ENCODE peak calls at places on chromosomes 4 and X, in eight cellular contexts. X is sigmoid colon, K is transverse colon, H is K562, D is HL-60, G is SK-N-SH, P is breast epithelium, A is H1. Y is an unnamed sample.

GRCh38 chr4:854356-854755 is 28.4 kb upstream of the CPLX1 start:
- DNase-seq in H (no peak), K (no peak), X (no peak), G (no peak), D (no peak), P (no peak), A (no peak), Y (no peak)

GRCh38 chrX:13535371-13535770 is 34.0 kb upstream of the EGFL6 start:
- DNase-seq in H (no peak), X (no peak), D (peak; percentile 49), A (no peak), G (no peak), P (no peak), K (no peak), Y (no peak)

GRCh38 chr4:79241846-79242245 is 84.0 kb downstream of the NAA11 start:
- DNase-seq in G (no peak), K (no peak), X (no peak), A (no peak), P (no peak), H (no peak), D (peak; percentile 28), Y (no peak)

GRCh38 chr4:52594961-52595360 is 64.1 kb downstream of the USP46 start:
- DNase-seq in A (no peak), X (no peak), K (no peak), G (no peak), P (no peak), D (no peak), H (no peak), Y (no peak)

GRCh38 chrX:137926090-137926489 is 360.2 kb downstream of the ZIC3 start:
- DNase-seq in A (no peak), K (no peak), G (peak; percentile 3), P (no peak), D (peak; percentile 1), H (no peak), X (no peak), Y (no peak)

GRCh38 chr4:44448548-44449443 is at the start of gene KCTD8:
- DNase-seq in A (peak; percentile 90), H (peak; percentile 42), P (peak; percentile 57), D (peak; percentile 81), K (peak; percentile 73), X (peak; percentile 95), G (peak; percentile 88), Y (peak; percentile 54)

GRCh38 chrX:46203115-46203514 is 342.1 kb downstream of the ZNF674 start:
- DNase-seq in A (no peak), G (no peak), K (no peak), P (no peak), H (no peak), X (no peak), D (no peak), Y (no peak)

GRCh38 chr4:186759990-186760389 is 36.3 kb upstream of the FAT1 start:
- DNase-seq in A (no peak), D (no peak), K (no peak), G (no peak), X (no peak), H (no peak), P (no peak), Y (no peak)

GRCh38 chr4:6308890-6309643 is 39.4 kb downstream of the WFS1 start:
- DNase-seq in D (no peak), A (peak; percentile 84), P (no peak), H (no peak), G (peak; percentile 84), X (no peak), K (no peak), Y (no peak)

GRCh38 chr4:183276106-183276505 is 44.0 kb downstream of the CLDN22 start:
- DNase-seq in X (no peak), K (no peak), G (no peak), A (no peak), H (no peak), P (no peak), D (no peak), Y (no peak)

DNA sequence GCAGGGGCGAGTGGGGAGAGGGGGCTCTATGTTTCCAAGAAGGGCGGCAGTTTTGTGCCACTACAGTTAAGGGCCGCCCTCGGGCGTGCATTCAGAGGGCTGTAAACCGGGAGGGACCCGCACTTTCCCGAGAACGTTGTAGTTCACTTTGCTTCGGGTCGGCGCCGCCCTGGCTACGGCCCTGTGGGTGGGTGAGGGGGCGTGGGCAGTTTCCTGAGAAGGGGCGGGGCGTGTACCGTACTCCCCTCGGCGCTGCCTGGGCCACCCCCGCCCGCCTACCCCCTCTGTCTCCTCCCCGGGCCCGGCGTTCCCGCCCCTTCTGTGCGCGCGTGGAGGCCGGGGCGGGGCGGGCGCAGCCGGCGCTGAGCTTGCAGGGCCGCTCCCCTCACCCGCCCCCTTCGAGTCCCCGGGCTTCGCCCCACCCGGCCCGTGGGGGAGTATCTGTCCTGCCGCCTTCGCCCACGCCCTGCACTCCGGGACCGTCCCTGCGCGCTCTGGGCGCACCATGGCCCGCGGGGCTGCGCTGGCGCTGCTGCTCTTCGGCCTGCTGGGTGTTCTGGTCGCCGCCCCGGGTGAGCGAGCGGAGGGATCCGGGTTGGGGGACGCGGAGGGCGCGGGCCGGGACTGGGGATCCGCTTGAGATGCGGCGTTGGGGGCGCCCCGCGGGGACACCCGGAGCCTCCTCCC is at the start of gene CD99:
- DNase-seq in A (peak; percentile 85), P (peak; percentile 44), D (peak; percentile 62), X (peak; percentile 95), K (peak; percentile 96), G (peak; percentile 90), H (peak; percentile 91), Y (peak; percentile 88)
- TF ChIP-seq POLR2AphosphoS5 in A (no peak), P (peak; percentile 64), D (no peak), X (peak; percentile 81), K (peak; percentile 94), G (no peak), H (no peak), Y (no peak)

GRCh38 chr4:113644398-113644797 is 117.1 kb downstream of the CAMK2D start:
- DNase-seq in A (no peak), H (no peak), X (no peak), G (no peak), K (no peak), P (no peak), D (no peak), Y (no peak)

GRCh38 chr4:113646456-113646809 is 115.1 kb downstream of the CAMK2D start:
- DNase-seq in P (no peak), G (no peak), A (peak; percentile 58), H (no peak), K (peak; percentile 63), X (no peak), D (no peak), Y (no peak)

GRCh38 chr4:113645288-113645687 is 116.2 kb downstream of the CAMK2D start:
- DNase-seq in X (no peak), K (no peak), H (no peak), D (no peak), G (no peak), P (no peak), A (no peak), Y (no peak)

GRCh38 chr4:113643505-113643904 is 118.0 kb downstream of the CAMK2D start:
- DNase-seq in P (no peak), K (no peak), G (no peak), D (no peak), X (no peak), H (no peak), A (no peak), Y (no peak)

GRCh38 chr4:113645771-113646455 is 115.6 kb downstream of the CAMK2D start:
- DNase-seq in H (peak; percentile 11), K (peak; percentile 61), G (no peak), D (no peak), P (no peak), A (no peak), X (no peak), Y (no peak)
- TF ChIP-seq POLR2AphosphoS5 in H (no peak), K (peak; percentile 52), G (no peak), D (no peak), P (no peak), A (no peak), X (no peak), Y (no peak)

DNA sequence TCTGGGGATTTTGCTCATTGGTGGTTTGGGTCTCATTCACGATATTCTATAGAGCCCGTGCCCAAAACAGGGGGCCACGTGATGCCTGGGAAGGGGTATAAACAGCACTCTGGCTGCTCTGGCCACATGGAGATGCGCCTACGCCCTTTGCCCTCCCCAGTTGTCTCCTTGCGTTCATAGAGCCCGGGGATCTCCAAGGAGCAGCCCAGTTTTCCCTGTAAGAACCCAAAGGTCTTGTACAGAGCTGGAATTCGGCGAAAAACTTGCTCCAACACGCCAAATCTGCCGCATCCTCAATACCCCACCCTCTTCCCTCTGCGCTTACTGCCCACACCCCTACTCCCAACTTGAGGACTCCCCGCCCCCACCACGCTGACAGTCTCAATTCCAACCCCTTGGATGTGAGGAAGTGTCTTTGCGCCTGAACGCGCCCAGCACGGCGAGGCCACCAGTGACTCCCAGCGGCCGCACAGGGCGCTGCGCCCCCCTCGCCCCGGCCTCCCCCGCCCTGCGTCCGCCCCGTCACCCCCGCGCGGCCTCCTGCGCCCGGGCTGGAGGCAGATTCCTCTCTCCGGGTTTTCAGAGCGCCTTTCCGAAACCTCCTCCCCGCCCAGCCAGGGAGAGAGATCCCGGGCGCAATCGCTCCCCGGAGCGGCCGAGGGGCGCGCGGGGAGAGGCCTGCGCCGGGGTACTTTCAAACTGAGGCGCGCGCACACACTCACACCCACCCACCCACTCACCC is at the start of gene NHS:
- DNase-seq in P (peak; percentile 52), G (peak; percentile 88), D (peak; percentile 13), K (peak; percentile 75), A (peak; percentile 70), X (peak; percentile 89), H (peak; percentile 28), Y (peak; percentile 20)
- TF ChIP-seq POLR2AphosphoS5 in P (no peak), G (no peak), D (no peak), K (peak; percentile 23), A (no peak), X (peak; percentile 68), H (no peak), Y (no peak)

GRCh38 chr4:87616268-87616667 is 7.9 kb downstream of the DSPP start:
- DNase-seq in D (no peak), X (no peak), A (no peak), P (no peak), H (no peak), K (no peak), G (no peak), Y (no peak)
- TF ChIP-seq POLR2AphosphoS5 in D (no peak), X (no peak), A (no peak), P (no peak), H (no peak), K (no peak), G (no peak), Y (no peak)

Y was measured in GM12892.